ENCODE peak calls at places on chromosomes 12 and 14, in ten cellular contexts. D is stimulated activated CD8-positive, alpha-beta memory T cell treated with anti-CD3 and anti-CD28 coated beads, Interleukin-15, amount 100 ng/mL, for 24 hours; V is GM20000; M is AG20443; X is iris pigment epithelial cell; K is BE2C; R is NCI-H82; U is GM12865; C is activated CD8-positive, alpha-beta T cell treated with anti-CD3 and anti-CD28 coated beads, Interleukin-2, amount 10 ng/mL, durations not matched to agents 7 days and 5 days; Z is activated CD4-positive, CD25-positive, alpha-beta regulatory T cell. S is an unnamed sample.

GRCh38 chr12:96196781-96197180 is 2.6 kb downstream of the ELK3 start:
- DNase-seq in D (no peak), V (no peak), M (no peak), X (no peak), K (no peak), R (no peak), U (no peak), C (no peak), Z (no peak), S (no peak)

GRCh38 chr12:66398931-66399625 is 96.8 kb downstream of the HELB start:
- DNase-seq in D (no peak), V (no peak), M (no peak), X (peak; percentile 25), K (no peak), R (no peak), U (no peak), C (no peak), Z (no peak), S (no peak)

GRCh38 chr12:10959777-10960176 is 20.7 kb upstream of the TAS2R14 start:
- DNase-seq in D (no peak), V (no peak), M (no peak), X (no peak), K (peak; percentile 18), R (no peak), U (no peak), C (peak; percentile 23), Z (no peak), S (no peak)

GRCh38 chr12:91657016-91657415 is 474.4 kb upstream of the DCN start:
- DNase-seq in D (no peak), V (no peak), M (no peak), X (no peak), K (no peak), R (no peak), U (no peak), C (no peak), Z (no peak), S (no peak)

GRCh38 chr12:106126441-106127288 is 12.1 kb downstream of the NUAK1 start:
- DNase-seq in D (no peak), V (no peak), M (no peak), X (peak; percentile 83), K (no peak), R (no peak), U (no peak), C (no peak), Z (no peak), S (no peak)

GRCh38 chr12:56839489-56840442 is 76.6 kb downstream of the HSD17B6 start:
- DNase-seq in D (no peak), V (peak; percentile 48), M (peak; percentile 32), X (peak; percentile 26), K (peak; percentile 54), R (peak; percentile 43), U (peak; percentile 54), C (peak; percentile 51), Z (no peak), S (peak; percentile 2)

GRCh38 chr14:103260629-103261124 is 73.4 kb upstream of the EIF5 start:
- DNase-seq in D (no peak), V (no peak), M (peak; percentile 61), X (peak; percentile 52), K (peak; percentile 43), R (no peak), U (peak; percentile 11), C (no peak), Z (no peak), S (no peak)

GRCh38 chr12:91577586-91578539 is 395.2 kb upstream of the DCN start:
- DNase-seq in D (no peak), V (peak; percentile 29), M (peak; percentile 21), X (peak; percentile 21), K (no peak), R (peak; percentile 32), U (peak; percentile 18), C (no peak), Z (no peak), S (no peak)

GRCh38 chr14:66662374-66662773 is 154.4 kb downstream of the GPHN start:
- DNase-seq in D (no peak), V (no peak), M (no peak), X (peak; percentile 38), K (peak; percentile 11), R (no peak), U (no peak), C (no peak), Z (no peak), S (no peak)

GRCh38 chr14:57390806-57391562 is 598 bp downstream of the NAA30 start:
- DNase-seq in D (no peak), V (peak; percentile 64), M (peak; percentile 65), X (peak; percentile 30), K (peak; percentile 40), R (peak; percentile 94), U (peak; percentile 56), C (peak; percentile 48), Z (peak; percentile 22), S (no peak)

S was measured in frontal cortex.